ENCODE peak calls at places on chromosomes 2 and 18, in nine cellular contexts. R is NCI-H1930; I is neural progenitor cell; O is SW 1271; D is GM12891; H is AG09309; Q is activated T-cell treated with anti-CD3 and anti-CD28 coated beads, Interleukin-2, amount 50 U/mL, for 1 hour; V is heart right ventricle; C is T-helper 9 cell. S is an unnamed sample.

GRCh38 chr2:121197369-121198091 is 87.5 kb downstream of the TFCP2L1 start:
- DNase-seq in C (no peak), R (no peak), Q (no peak), I (no peak), O (no peak), V (no peak), D (no peak), H (peak; percentile 14), S (peak; percentile 95)

GRCh38 chr18:34838669-34839068 is 128.6 kb downstream of the DTNA start:
- DNase-seq in H (no peak), C (no peak), V (peak; percentile 24), R (no peak), D (no peak), Q (no peak), I (no peak), O (no peak), S (no peak)

GRCh38 chr2:179561702-179562101 is 297.1 kb upstream of the SESTD1 start:
- DNase-seq in O (no peak), Q (no peak), I (no peak), R (no peak), C (no peak), D (no peak), V (no peak), H (no peak), S (no peak)

GRCh38 chr2:26674771-26675170 is 17.8 kb upstream of the KCNK3 start:
- DNase-seq in D (no peak), H (no peak), Q (no peak), C (no peak), I (no peak), R (no peak), V (no peak), O (no peak), S (peak; percentile 7)

GRCh38 chr2:197677483-197677882 is 2.1 kb upstream of the RFTN2 start:
- DNase-seq in H (no peak), R (no peak), C (no peak), D (no peak), O (no peak), I (no peak), Q (no peak), V (no peak), S (no peak)

GRCh38 chr2:63378589-63378988 is 209.7 kb downstream of the WDPCP start:
- DNase-seq in I (no peak), Q (no peak), R (no peak), D (no peak), C (no peak), V (no peak), O (no peak), H (no peak), S (no peak)

GRCh38 chr2:137910641-137911040 is 53.6 kb upstream of the HNMT start:
- DNase-seq in D (no peak), R (no peak), C (no peak), V (no peak), I (peak; percentile 11), H (no peak), Q (no peak), O (no peak), S (no peak)

GRCh38 chr2:180374502-180375281 is 367.6 kb upstream of the CWC22 start:
- DNase-seq in V (no peak), H (no peak), Q (no peak), D (no peak), R (no peak), I (no peak), O (no peak), C (no peak), S (no peak)

GRCh38 chr2:129909648-129910418 is 69.6 kb upstream of the RAB6C start:
- DNase-seq in O (no peak), Q (no peak), I (no peak), R (no peak), H (no peak), V (no peak), C (no peak), D (no peak), S (peak; percentile 10)

GRCh38 chr2:204625135-204625534 is 79.9 kb downstream of the PARD3B start:
- DNase-seq in O (no peak), R (no peak), I (peak; percentile 10), Q (no peak), D (no peak), H (no peak), C (no peak), V (no peak), S (no peak)

GRCh38 chr2:101435011-101435862 is 39.7 kb downstream of the RFX8 start:
- DNase-seq in V (peak; percentile 27), C (no peak), I (peak; percentile 93), D (no peak), Q (no peak), O (no peak), R (no peak), H (peak; percentile 47), S (no peak)

GRCh38 chr18:10798727-10799435 is 273.1 kb downstream of the NAPG start:
- DNase-seq in Q (no peak), V (no peak), H (no peak), C (no peak), I (no peak), D (no peak), R (no peak), O (no peak), S (no peak)

GRCh38 chr2:42035241-42035640 is 12.6 kb upstream of the PKDCC start:
- DNase-seq in C (no peak), O (no peak), D (no peak), Q (no peak), I (no peak), V (no peak), H (no peak), R (no peak), S (no peak)

GRCh38 chr2:234240917-234241316 is 190.4 kb downstream of the SPP2 start:
- DNase-seq in C (no peak), D (no peak), I (no peak), Q (no peak), H (peak; percentile 31), R (no peak), O (no peak), V (no peak), S (no peak)

GRCh38 chr2:20027715-20028434 is 15.4 kb upstream of the MATN3 start:
- DNase-seq in C (no peak), O (no peak), V (no peak), R (no peak), Q (no peak), D (no peak), I (no peak), H (no peak), S (no peak)

GRCh38 chr2:201669865-201670264 is 26.6 kb upstream of the TMEM237 start:
- DNase-seq in I (no peak), R (no peak), O (no peak), H (no peak), Q (no peak), D (no peak), C (no peak), V (no peak), S (no peak)

GRCh38 chr2:165305391-165306096 is 66.3 kb downstream of the SCN2A start:
- DNase-seq in C (no peak), D (no peak), Q (no peak), O (no peak), H (no peak), R (no peak), V (no peak), I (no peak), S (no peak)

GRCh38 chr2:130963058-130963848 is 126.5 kb downstream of the ARHGEF4 start:
- DNase-seq in D (no peak), V (no peak), I (peak; percentile 68), R (no peak), O (no peak), H (no peak), Q (no peak), C (no peak), S (no peak)

GRCh38 chr2:43448011-43448821 is 147.6 kb downstream of the THADA start:
- DNase-seq in R (no peak), C (no peak), O (no peak), D (no peak), V (no peak), H (no peak), Q (no peak), I (peak; percentile 61), S (no peak)

GRCh38 chr18:64668563-64668962 is 519.7 kb upstream of the LINC00305 start:
- DNase-seq in I (no peak), C (no peak), Q (no peak), V (no peak), D (no peak), R (no peak), H (no peak), O (no peak), S (no peak)

GRCh38 chr2:68487773-68488355 is 20.5 kb downstream of the APLF start:
- DNase-seq in C (no peak), R (no peak), V (no peak), D (no peak), Q (no peak), O (no peak), I (peak; percentile 9), H (no peak), S (no peak)

GRCh38 chr2:37839991-37840390 is 85.1 kb upstream of the RMDN2 start:
- DNase-seq in D (no peak), I (no peak), C (no peak), O (no peak), R (no peak), Q (no peak), H (no peak), V (no peak), S (no peak)

GRCh38 chr2:98588880-98589425 is 19.4 kb downstream of the COA5 start:
- DNase-seq in O (no peak), I (no peak), V (no peak), C (no peak), R (no peak), D (no peak), H (no peak), Q (no peak), S (no peak)

GRCh38 chr18:23356416-23356815 is 96.7 kb upstream of the RIOK3 start:
- DNase-seq in O (no peak), H (no peak), I (no peak), Q (no peak), R (no peak), V (no peak), C (no peak), D (no peak), S (no peak)

GRCh38 chr2:84991404-84992151 is 20.6 kb downstream of the KCMF1 start:
- DNase-seq in Q (no peak), V (no peak), R (no peak), O (no peak), D (no peak), I (no peak), H (peak; percentile 98), C (no peak), S (no peak)

GRCh38 chr2:237864940-237865622 is 5.7 kb downstream of the RAMP1 start:
- DNase-seq in H (no peak), R (no peak), D (no peak), O (peak; percentile 31), C (no peak), V (no peak), I (no peak), Q (no peak), S (no peak)

GRCh38 chr2:70941186-70941585 is 5.5 kb downstream of the ATP6V1B1 start:
- DNase-seq in C (no peak), R (no peak), H (no peak), Q (no peak), O (no peak), V (no peak), D (no peak), I (no peak), S (no peak)

GRCh38 chr2:72538486-72538885 is 287.3 kb downstream of the EXOC6B start:
- DNase-seq in C (no peak), I (no peak), R (no peak), V (no peak), Q (no peak), O (no peak), D (no peak), H (no peak), S (no peak)

GRCh38 chr2:202035089-202035940 is 1.7 kb downstream of the FZD7 start:
- DNase-seq in H (peak; percentile 50), I (peak; percentile 85), D (no peak), R (no peak), C (peak; percentile 7), Q (peak; percentile 37), O (no peak), V (peak; percentile 53), S (peak; percentile 28)

GRCh38 chr2:109545828-109546713 is 67.7 kb downstream of the SEPTIN10 start:
- DNase-seq in O (no peak), H (no peak), Q (peak; percentile 64), R (peak; percentile 4), V (peak; percentile 61), D (no peak), C (peak; percentile 28), I (peak; percentile 74), S (peak; percentile 40)

GRCh38 chr2:68577183-68577582 is 66.2 kb upstream of the PROKR1 start:
- DNase-seq in O (no peak), V (no peak), D (no peak), I (no peak), Q (no peak), C (no peak), R (no peak), H (no peak), S (no peak)

S was measured in adrenal gland.